ENCODE peak calls at places on chromosomes 12 and 14, in eight cellular contexts. M is HepG2, S is uterus, I is ovary, C is spleen, J is GM12891, F is breast epithelium, R is stomach. O is an unnamed sample.

GRCh38 chr12:47744005-47744651 is 14.6 kb downstream of the RAPGEF3 start:
- DNase-seq in M (peak; percentile 25), S (no peak), I (no peak), C (no peak), J (no peak), F (peak; percentile 86), R (peak; percentile 83), O (no peak)

GRCh38 chr12:76270657-76271358 is 77.4 kb downstream of the BBS10 start:
- DNase-seq in M (no peak), S (no peak), I (no peak), C (no peak), J (no peak), F (no peak), R (no peak), O (no peak)

GRCh38 chr14:97719931-97720330 is 922.7 kb downstream of the VRK1 start:
- DNase-seq in M (no peak), S (no peak), I (no peak), C (no peak), J (no peak), F (no peak), R (no peak), O (no peak)

GRCh38 chr14:101603096-101603495 is 41.8 kb downstream of the DIO3 start:
- DNase-seq in M (no peak), S (no peak), I (no peak), C (no peak), J (no peak), F (peak; percentile 7), R (no peak), O (no peak)

GRCh38 chr12:124352839-124353238 is 57.9 kb downstream of the RFLNA start:
- DNase-seq in M (peak; percentile 91), S (no peak), I (peak; percentile 45), C (no peak), J (no peak), F (no peak), R (peak; percentile 73), O (no peak)

GRCh38 chr14:53888535-53889386 is 67.9 kb downstream of the BMP4 start:
- DNase-seq in M (peak; percentile 81), S (no peak), I (no peak), C (no peak), J (no peak), F (no peak), R (no peak), O (no peak)

GRCh38 chr12:11986165-11986564 is 84.6 kb upstream of the BCL2L14 start:
- DNase-seq in M (no peak), S (no peak), I (no peak), C (no peak), J (no peak), F (no peak), R (no peak), O (no peak)

GRCh38 chr14:72686101-72686500 is 207.8 kb downstream of the DPF3 start:
- DNase-seq in M (no peak), S (no peak), I (no peak), C (no peak), J (no peak), F (no peak), R (no peak), O (no peak)

GRCh38 chr12:16807731-16808130 is 201.8 kb upstream of the LMO3 start:
- DNase-seq in M (no peak), S (no peak), I (no peak), C (no peak), J (no peak), F (no peak), R (no peak), O (no peak)

GRCh38 chr12:31321565-31322228 is 4.3 kb downstream of the SINHCAF start:
- DNase-seq in M (no peak), S (no peak), I (no peak), C (no peak), J (no peak), F (no peak), R (no peak), O (no peak)

GRCh38 chr12:47188576-47189441 is 109.0 kb upstream of the AMIGO2 start:
- DNase-seq in M (no peak), S (no peak), I (peak; percentile 33), C (no peak), J (no peak), F (no peak), R (no peak), O (no peak)

GRCh38 chr12:4276524-4277204 is 3.1 kb downstream of the CCND2 start:
- DNase-seq in M (peak; percentile 85), S (peak; percentile 89), I (peak; percentile 79), C (peak; percentile 91), J (peak; percentile 71), F (peak; percentile 78), R (peak; percentile 77), O (peak; percentile 74)

GRCh38 chr12:55727643-55728184 is 1.1 kb downstream of the CD63 start:
- DNase-seq in M (no peak), S (peak; percentile 70), I (peak; percentile 77), C (peak; percentile 83), J (no peak), F (no peak), R (peak; percentile 75), O (no peak)

GRCh38 chr12:42469355-42470006 is 120.1 kb downstream of the PRICKLE1 start:
- DNase-seq in M (no peak), S (no peak), I (no peak), C (no peak), J (peak; percentile 40), F (no peak), R (no peak), O (no peak)

GRCh38 chr12:51023625-51024395 is 2.4 kb downstream of the SLC11A2 start:
- DNase-seq in M (peak; percentile 34), S (no peak), I (no peak), C (no peak), J (no peak), F (no peak), R (no peak), O (no peak)

GRCh38 chr14:100135073-100135472 is 24.4 kb downstream of the DEGS2 start:
- DNase-seq in M (no peak), S (no peak), I (no peak), C (no peak), J (no peak), F (no peak), R (no peak), O (no peak)
- TF ChIP-seq POLR2A in M (no peak), S (no peak), I (no peak), C (no peak), J (no peak), F (no peak), R (no peak), O (no peak)

GRCh38 chr12:62466596-62467411 is at the start of gene MON2:
- DNase-seq in M (peak; percentile 73), S (peak; percentile 88), I (peak; percentile 89), C (peak; percentile 98), J (peak; percentile 89), F (peak; percentile 79), R (peak; percentile 90), O (peak; percentile 92)
- TF ChIP-seq POLR2A in M (peak; percentile 90), S (peak; percentile 58), I (peak; percentile 75), C (no peak), J (peak; percentile 96), F (peak; percentile 72), R (no peak), O (peak; percentile 85)

GRCh38 chr12:109575683-109576082 is 2.1 kb downstream of the MVK start:
- DNase-seq in M (no peak), S (no peak), I (no peak), C (no peak), J (no peak), F (no peak), R (no peak), O (no peak)

GRCh38 chr12:109571773-109572505 is 1.4 kb downstream of the MMAB start:
- DNase-seq in M (no peak), S (no peak), I (no peak), C (no peak), J (no peak), F (no peak), R (no peak), O (no peak)

GRCh38 chr12:109572506-109572845 is 828 bp downstream of the MMAB start:
- DNase-seq in M (peak; percentile 35), S (no peak), I (no peak), C (no peak), J (no peak), F (no peak), R (no peak), O (no peak)

GRCh38 chr12:109573914-109574244 is 285 bp downstream of the MVK start:
- DNase-seq in M (no peak), S (no peak), I (no peak), C (no peak), J (no peak), F (no peak), R (no peak), O (no peak)

DNA sequence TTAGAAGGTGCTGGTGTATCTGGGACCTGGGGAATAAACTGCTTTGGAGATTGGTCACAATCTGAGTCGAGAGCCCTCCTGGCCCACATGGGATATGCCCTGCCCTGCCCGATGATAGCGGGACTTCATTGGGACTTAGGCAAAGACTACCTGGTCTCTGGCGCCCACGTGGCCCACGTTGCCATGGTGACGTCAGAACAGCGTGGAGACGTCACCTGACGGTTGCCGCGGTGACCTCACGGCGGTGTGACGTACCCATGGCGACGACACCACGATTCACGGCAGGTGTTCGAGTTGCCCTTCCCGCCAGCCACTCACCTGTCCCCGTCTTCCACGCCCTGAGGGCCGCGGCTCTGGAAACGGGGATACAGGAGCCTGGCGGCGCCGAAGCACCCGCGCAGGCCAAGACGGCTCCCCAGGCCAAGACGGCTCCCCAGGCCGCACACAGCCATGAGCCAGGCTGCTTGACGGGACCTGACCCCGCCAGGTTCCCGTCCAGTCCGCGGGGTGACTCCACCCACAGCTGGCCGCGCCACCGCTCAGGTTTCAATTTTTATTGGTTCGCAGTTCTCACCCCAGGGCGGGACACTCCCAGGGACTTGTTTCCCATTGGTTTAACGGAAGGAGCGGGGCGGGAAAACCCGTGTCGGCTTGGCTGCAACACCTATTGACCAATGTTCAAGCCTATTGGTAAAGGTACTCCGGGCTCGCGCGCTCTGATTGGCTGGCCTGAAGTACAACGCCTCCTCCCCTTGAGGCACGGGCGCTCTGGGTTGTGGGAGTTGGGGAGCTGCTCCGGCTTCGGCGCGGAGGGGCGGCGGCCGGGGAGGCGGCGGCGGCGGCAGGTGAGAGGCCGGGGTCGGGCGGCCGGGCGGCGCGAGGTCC is at the start of the genes MMAB and MVK:
- DNase-seq in M (peak; percentile 99), S (peak; percentile 98), I (peak; percentile 98), C (peak; percentile 98), J (peak; percentile 98), F (peak; percentile 100), R (peak; percentile 99), O (peak; percentile 99)
- TF ChIP-seq POLR2A in M (peak; percentile 84), S (peak; percentile 21), I (peak; percentile 88), C (no peak), J (peak; percentile 62), F (no peak), R (no peak), O (peak; percentile 59)

DNA sequence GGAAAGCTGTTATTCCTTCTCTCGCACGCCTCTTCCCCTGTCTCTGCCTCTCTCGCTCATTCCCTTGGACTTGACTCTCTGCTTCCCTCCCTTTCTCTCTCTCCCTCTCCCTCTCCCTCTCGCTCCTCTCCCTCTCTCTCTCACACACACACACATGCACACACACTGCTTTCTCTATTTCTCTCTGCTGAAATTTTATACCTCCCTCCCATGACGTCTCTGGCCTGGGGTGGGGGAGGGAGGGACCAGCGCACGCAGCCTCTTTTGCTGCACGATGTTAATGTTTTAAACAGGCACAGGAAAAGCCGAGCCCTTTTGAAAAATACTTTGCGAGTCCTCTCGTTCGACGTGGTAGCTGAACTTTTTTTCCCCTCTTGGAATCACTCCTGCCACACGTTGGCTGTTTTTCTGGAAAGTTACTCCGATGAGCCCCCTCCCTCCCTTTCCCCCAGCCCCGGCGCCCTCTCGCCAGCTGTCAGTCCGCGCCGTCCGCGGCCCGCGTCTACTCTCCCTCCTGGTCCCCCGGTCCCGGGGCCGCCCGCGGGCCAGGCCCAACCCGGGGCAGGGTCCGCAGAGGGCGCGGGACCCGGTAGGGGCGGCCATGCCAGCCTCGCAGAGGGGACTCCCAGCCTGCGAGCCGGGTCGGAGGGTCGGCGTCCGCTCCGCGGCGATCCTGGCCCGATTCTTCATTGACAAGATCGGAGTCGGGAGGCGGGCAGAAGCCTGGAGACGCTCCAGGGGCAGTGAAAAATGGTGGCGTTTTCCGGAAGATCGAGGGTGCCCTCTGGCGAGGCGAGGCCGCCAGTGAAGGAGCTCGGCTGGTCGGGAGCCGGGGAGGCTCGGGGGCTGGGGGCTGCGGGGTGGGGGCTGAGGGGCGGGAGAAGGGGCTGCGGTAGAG is at the start of gene TGFB3:
- DNase-seq in M (peak; percentile 52), S (peak; percentile 89), I (peak; percentile 92), C (peak; percentile 93), J (peak; percentile 63), F (peak; percentile 80), R (peak; percentile 85), O (peak; percentile 57)
- TF ChIP-seq POLR2A in M (no peak), S (peak; percentile 82), I (peak; percentile 74), C (no peak), J (no peak), F (no peak), R (no peak), O (peak; percentile 21)

O was measured in H54.